ENCODE peak calls at places on chromosome 2, in seven cellular contexts. One of them, this sample, is unnamed.

GRCh38 chr2:64634338-64635267 is 19.1 kb downstream of the SERTAD2 start:
- DNase-seq in HCT116: no peak
- DNase-seq in Karpas-422: no peak
- DNase-seq in GM23338: no peak
- DNase-seq in psoas muscle: peak; percentile 85
- DNase-seq in lower lobe of right lung: no peak
- DNase-seq in dorsolateral prefrontal cortex: no peak
- DNase-seq in this sample: no peak

GRCh38 chr2:50346586-50347351 is 685.2 kb downstream of the NRXN1 start:
- DNase-seq in Karpas-422: no peak
- DNase-seq in lower lobe of right lung: no peak
- DNase-seq in GM23338: peak; percentile 38
- DNase-seq in dorsolateral prefrontal cortex: no peak
- DNase-seq in HCT116: no peak
- DNase-seq in psoas muscle: no peak
- DNase-seq in this sample: no peak

GRCh38 chr2:165634855-165635254 is 159.2 kb downstream of the GALNT3 start:
- DNase-seq in GM23338: peak; percentile 78
- DNase-seq in Karpas-422: no peak
- DNase-seq in HCT116: no peak
- DNase-seq in psoas muscle: no peak
- DNase-seq in dorsolateral prefrontal cortex: peak; percentile 85
- DNase-seq in lower lobe of right lung: no peak
- DNase-seq in this sample: no peak

GRCh38 chr2:207138573-207139297 is 27.0 kb downstream of the KLF7 start:
- DNase-seq in psoas muscle: no peak
- DNase-seq in dorsolateral prefrontal cortex: no peak
- DNase-seq in GM23338: no peak
- DNase-seq in lower lobe of right lung: no peak
- DNase-seq in HCT116: no peak
- DNase-seq in Karpas-422: no peak
- DNase-seq in this sample: no peak

GRCh38 chr2:150303281-150303680 is 184.2 kb downstream of the RND3 start:
- DNase-seq in GM23338: peak; percentile 27
- DNase-seq in psoas muscle: no peak
- DNase-seq in dorsolateral prefrontal cortex: no peak
- DNase-seq in HCT116: peak; percentile 3
- DNase-seq in lower lobe of right lung: no peak
- DNase-seq in Karpas-422: no peak
- DNase-seq in this sample: no peak

GRCh38 chr2:77521931-77522470 is at the start of gene LRRTM4:
- DNase-seq in dorsolateral prefrontal cortex: peak; percentile 45
- DNase-seq in psoas muscle: peak; percentile 37
- DNase-seq in GM23338: peak; percentile 77
- DNase-seq in lower lobe of right lung: no peak
- DNase-seq in HCT116: no peak
- DNase-seq in Karpas-422: peak; percentile 42
- DNase-seq in this sample: no peak

GRCh38 chr2:237320801-237321563 is 93.0 kb downstream of the COL6A3 start:
- DNase-seq in psoas muscle: peak; percentile 91
- DNase-seq in GM23338: no peak
- DNase-seq in lower lobe of right lung: no peak
- DNase-seq in HCT116: no peak
- DNase-seq in Karpas-422: no peak
- DNase-seq in dorsolateral prefrontal cortex: no peak
- DNase-seq in this sample: no peak

GRCh38 chr2:84212611-84213314 is 246.3 kb downstream of the SUCLG1 start:
- DNase-seq in HCT116: no peak
- DNase-seq in Karpas-422: no peak
- DNase-seq in lower lobe of right lung: no peak
- DNase-seq in psoas muscle: no peak
- DNase-seq in dorsolateral prefrontal cortex: no peak
- DNase-seq in GM23338: no peak
- DNase-seq in this sample: no peak

GRCh38 chr2:60836491-60836890 is 44.9 kb upstream of the REL start:
- DNase-seq in Karpas-422: no peak
- DNase-seq in psoas muscle: no peak
- DNase-seq in dorsolateral prefrontal cortex: no peak
- DNase-seq in GM23338: no peak
- DNase-seq in lower lobe of right lung: no peak
- DNase-seq in HCT116: no peak
- DNase-seq in this sample: no peak

GRCh38 chr2:176088048-176088936 is 4.2 kb upstream of the HOXD13 start:
- DNase-seq in GM23338: peak; percentile 88
- DNase-seq in dorsolateral prefrontal cortex: peak; percentile 63
- DNase-seq in Karpas-422: peak; percentile 62
- DNase-seq in HCT116: peak; percentile 22
- DNase-seq in psoas muscle: peak; percentile 79
- DNase-seq in lower lobe of right lung: peak; percentile 64
- DNase-seq in this sample: peak; percentile 66

GRCh38 chr2:158994920-158995676 is 26.7 kb downstream of the TANC1 start:
- DNase-seq in Karpas-422: no peak
- DNase-seq in dorsolateral prefrontal cortex: no peak
- DNase-seq in HCT116: no peak
- DNase-seq in psoas muscle: no peak
- DNase-seq in GM23338: peak; percentile 11
- DNase-seq in lower lobe of right lung: no peak
- DNase-seq in this sample: no peak

GRCh38 chr2:142863485-142863921 is 14.0 kb upstream of the KYNU start:
- DNase-seq in dorsolateral prefrontal cortex: no peak
- DNase-seq in psoas muscle: no peak
- DNase-seq in Karpas-422: peak; percentile 37
- DNase-seq in HCT116: no peak
- DNase-seq in lower lobe of right lung: no peak
- DNase-seq in GM23338: no peak
- DNase-seq in this sample: no peak

GRCh38 chr2:145592362-145592761 is 1072.4 kb upstream of the ZEB2 start:
- DNase-seq in dorsolateral prefrontal cortex: no peak
- DNase-seq in psoas muscle: no peak
- DNase-seq in Karpas-422: no peak
- DNase-seq in GM23338: peak; percentile 40
- DNase-seq in lower lobe of right lung: no peak
- DNase-seq in HCT116: no peak
- DNase-seq in this sample: no peak

GRCh38 chr2:195532628-195533271 is 124.3 kb upstream of the SLC39A10 start:
- DNase-seq in psoas muscle: no peak
- DNase-seq in dorsolateral prefrontal cortex: no peak
- DNase-seq in Karpas-422: peak; percentile 64
- DNase-seq in lower lobe of right lung: no peak
- DNase-seq in GM23338: no peak
- DNase-seq in HCT116: no peak
- DNase-seq in this sample: no peak

GRCh38 chr2:88903744-88904353 is 212.4 kb downstream of the RPIA start:
- DNase-seq in dorsolateral prefrontal cortex: no peak
- DNase-seq in HCT116: peak; percentile 31
- DNase-seq in Karpas-422: no peak
- DNase-seq in psoas muscle: no peak
- DNase-seq in lower lobe of right lung: no peak
- DNase-seq in GM23338: peak; percentile 76
- DNase-seq in this sample: no peak

GRCh38 chr2:217414429-217414828 is 554.6 kb upstream of the TNP1 start:
- DNase-seq in lower lobe of right lung: no peak
- DNase-seq in psoas muscle: no peak
- DNase-seq in dorsolateral prefrontal cortex: no peak
- DNase-seq in GM23338: no peak
- DNase-seq in Karpas-422: no peak
- DNase-seq in HCT116: no peak
- DNase-seq in this sample: no peak

GRCh38 chr2:75403991-75404428 is 156.7 kb downstream of the EVA1A start:
- DNase-seq in GM23338: peak; percentile 82
- DNase-seq in Karpas-422: peak; percentile 89
- DNase-seq in lower lobe of right lung: no peak
- DNase-seq in psoas muscle: no peak
- DNase-seq in HCT116: peak; percentile 39
- DNase-seq in dorsolateral prefrontal cortex: no peak
- DNase-seq in this sample: no peak

GRCh38 chr2:215756351-215756731 is 257.0 kb downstream of the MREG start:
- DNase-seq in HCT116: no peak
- DNase-seq in psoas muscle: no peak
- DNase-seq in lower lobe of right lung: no peak
- DNase-seq in GM23338: no peak
- DNase-seq in Karpas-422: no peak
- DNase-seq in dorsolateral prefrontal cortex: no peak
- DNase-seq in this sample: no peak

DNA sequence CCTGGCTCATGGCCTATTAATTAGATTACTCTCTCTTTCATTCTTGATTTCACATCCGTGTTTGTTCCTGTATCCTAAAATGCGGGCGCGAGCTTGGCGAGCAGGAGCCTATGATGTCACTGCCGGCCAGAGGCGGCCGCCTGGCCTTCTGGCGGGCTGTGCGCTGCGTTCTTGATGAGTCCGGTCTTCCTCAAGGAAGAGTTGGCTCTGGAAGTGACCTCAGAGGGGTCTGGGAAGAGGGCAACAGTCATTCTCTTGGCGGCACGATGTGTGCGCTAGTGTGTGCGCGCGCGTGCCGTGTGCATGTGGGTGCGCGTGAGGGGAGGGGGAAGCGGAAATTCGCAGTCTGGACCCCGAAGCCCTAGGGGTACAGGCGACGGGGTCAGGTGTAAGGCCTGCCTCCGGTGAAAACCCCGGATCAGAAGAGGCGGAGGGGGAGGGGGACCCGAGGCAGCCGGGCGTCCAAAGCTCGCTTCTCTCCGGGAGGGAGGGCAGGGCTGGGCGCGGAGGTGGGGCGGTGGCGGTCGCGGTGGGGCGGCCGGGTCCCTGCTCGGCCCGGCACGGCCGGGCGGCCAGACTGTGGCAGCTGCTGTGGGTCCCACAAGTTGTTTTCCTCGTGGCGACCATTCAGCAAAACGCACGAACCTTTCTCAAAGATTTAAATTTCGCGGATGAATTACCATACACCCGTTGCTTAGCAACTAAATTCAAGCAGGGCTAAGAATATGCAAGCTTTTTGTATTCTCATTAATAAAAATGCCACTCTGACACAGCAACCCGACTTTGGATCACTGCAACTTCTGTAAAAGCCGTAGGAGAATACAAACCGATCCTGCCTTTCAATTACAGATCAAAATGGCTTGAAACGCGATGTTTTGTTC is 8.4 kb downstream of the POU3F3 start:
- DNase-seq in Karpas-422: no peak
- DNase-seq in HCT116: no peak
- DNase-seq in GM23338: peak; percentile 91
- DNase-seq in dorsolateral prefrontal cortex: peak; percentile 71
- DNase-seq in lower lobe of right lung: no peak
- DNase-seq in psoas muscle: no peak
- DNase-seq in this sample: peak; percentile 11
- H3K4me3 ChIP-seq in Karpas-422: no peak overlapping the region
- H3K4me3 ChIP-seq in HCT116: no peak overlapping the region
- H3K4me3 ChIP-seq in GM23338: peak overlapping the region; percentile 66
- H3K4me3 ChIP-seq in dorsolateral prefrontal cortex: peak overlapping the region; percentile 67
- H3K4me3 ChIP-seq in lower lobe of right lung: no peak overlapping the region
- H3K4me3 ChIP-seq in psoas muscle: peak overlapping the region; percentile 36
- H3K4me3 ChIP-seq in this sample: no peak overlapping the region

GRCh38 chr2:68714866-68715265 is 19.7 kb upstream of the ARHGAP25 start:
- DNase-seq in Karpas-422: peak; percentile 97
- DNase-seq in lower lobe of right lung: peak; percentile 85
- DNase-seq in GM23338: no peak
- DNase-seq in HCT116: no peak
- DNase-seq in psoas muscle: peak; percentile 65
- DNase-seq in dorsolateral prefrontal cortex: no peak
- DNase-seq in this sample: peak; percentile 70
- H3K27ac ChIP-seq in Karpas-422: peak overlapping the region; percentile 87
- H3K27ac ChIP-seq in lower lobe of right lung: peak overlapping the region; percentile 60
- H3K27ac ChIP-seq in GM23338: no peak overlapping the region
- H3K27ac ChIP-seq in HCT116: no peak overlapping the region
- H3K27ac ChIP-seq in psoas muscle: no peak overlapping the region
- H3K27ac ChIP-seq in dorsolateral prefrontal cortex: no peak overlapping the region
- H3K27ac ChIP-seq in this sample: peak overlapping the region; percentile 33

GRCh38 chr2:225864394-225864793 is 464.9 kb downstream of the NYAP2 start:
- DNase-seq in Karpas-422: no peak
- DNase-seq in lower lobe of right lung: no peak
- DNase-seq in HCT116: no peak
- DNase-seq in psoas muscle: no peak
- DNase-seq in GM23338: no peak
- DNase-seq in dorsolateral prefrontal cortex: no peak
- DNase-seq in this sample: no peak
- H3K4me3 ChIP-seq in Karpas-422: no peak overlapping the region
- H3K4me3 ChIP-seq in lower lobe of right lung: no peak overlapping the region
- H3K4me3 ChIP-seq in HCT116: no peak overlapping the region
- H3K4me3 ChIP-seq in psoas muscle: no peak overlapping the region
- H3K4me3 ChIP-seq in GM23338: no peak overlapping the region
- H3K4me3 ChIP-seq in dorsolateral prefrontal cortex: no peak overlapping the region
- H3K4me3 ChIP-seq in this sample: no peak overlapping the region

GRCh38 chr2:54628418-54628817 is 95.0 kb upstream of the EML6 start:
- DNase-seq in GM23338: no peak
- DNase-seq in Karpas-422: no peak
- DNase-seq in psoas muscle: no peak
- DNase-seq in dorsolateral prefrontal cortex: no peak
- DNase-seq in lower lobe of right lung: no peak
- DNase-seq in HCT116: no peak
- DNase-seq in this sample: no peak
- H3K27ac ChIP-seq in GM23338: no peak overlapping the region
- H3K27ac ChIP-seq in Karpas-422: no peak overlapping the region
- H3K27ac ChIP-seq in psoas muscle: no peak overlapping the region
- H3K27ac ChIP-seq in dorsolateral prefrontal cortex: no peak overlapping the region
- H3K27ac ChIP-seq in lower lobe of right lung: no peak overlapping the region
- H3K27ac ChIP-seq in HCT116: no peak overlapping the region
- H3K27ac ChIP-seq in this sample: no peak overlapping the region

GRCh38 chr2:131425191-131426021 is 50.5 kb upstream of the TUBA3D start:
- DNase-seq in lower lobe of right lung: no peak
- DNase-seq in HCT116: no peak
- DNase-seq in Karpas-422: no peak
- DNase-seq in dorsolateral prefrontal cortex: no peak
- DNase-seq in GM23338: peak; percentile 42
- DNase-seq in psoas muscle: no peak
- DNase-seq in this sample: no peak
- H3K4me3 ChIP-seq in lower lobe of right lung: no peak overlapping the region
- H3K4me3 ChIP-seq in HCT116: no peak overlapping the region
- H3K4me3 ChIP-seq in Karpas-422: no peak overlapping the region
- H3K4me3 ChIP-seq in dorsolateral prefrontal cortex: peak overlapping the region; percentile 43
- H3K4me3 ChIP-seq in GM23338: peak overlapping the region; percentile 54
- H3K4me3 ChIP-seq in psoas muscle: no peak overlapping the region
- H3K4me3 ChIP-seq in this sample: no peak overlapping the region

GRCh38 chr2:160291382-160291781 is 91.3 kb upstream of the ITGB6 start:
- DNase-seq in dorsolateral prefrontal cortex: no peak
- DNase-seq in GM23338: no peak
- DNase-seq in HCT116: no peak
- DNase-seq in psoas muscle: no peak
- DNase-seq in Karpas-422: no peak
- DNase-seq in lower lobe of right lung: no peak
- DNase-seq in this sample: no peak
- H3K27ac ChIP-seq in dorsolateral prefrontal cortex: no peak overlapping the region
- H3K27ac ChIP-seq in GM23338: no peak overlapping the region
- H3K27ac ChIP-seq in HCT116: no peak overlapping the region
- H3K27ac ChIP-seq in psoas muscle: peak overlapping the region; percentile 54
- H3K27ac ChIP-seq in Karpas-422: no peak overlapping the region
- H3K27ac ChIP-seq in lower lobe of right lung: no peak overlapping the region
- H3K27ac ChIP-seq in this sample: no peak overlapping the region

This sample was measured in colonic mucosa.